ENCODE peak calls at places on chromosomes 11 and 22, in nine cellular contexts. One of them, this sample, is unnamed.

GRCh38 chr22:19178659-19179471 is at the start of gene SLC25A1:
- DNase-seq in GM23338: peak
- DNase-seq in epithelial cell of esophagus: peak
- DNase-seq in astrocyte of the cerebellum: peak
- DNase-seq in keratinocyte: peak
- DNase-seq in uterus: peak
- DNase-seq in cardiac muscle cell: peak
- DNase-seq in brain microvascular endothelial cell: peak
- DNase-seq in CD8-positive, alpha-beta memory T cell: peak
- DNase-seq in this sample: peak

GRCh38 chr11:1782831-1783724 is 19.4 kb upstream of the CTSD start:
- DNase-seq in CD8-positive, alpha-beta memory T cell: no peak
- DNase-seq in keratinocyte: no peak
- DNase-seq in uterus: no peak
- DNase-seq in brain microvascular endothelial cell: no peak
- DNase-seq in cardiac muscle cell: no peak
- DNase-seq in astrocyte of the cerebellum: no peak
- DNase-seq in epithelial cell of esophagus: no peak
- DNase-seq in GM23338: no peak
- DNase-seq in this sample: no peak

GRCh38 chr11:64276653-64277431 is 7.6 kb downstream of the BAD start:
- DNase-seq in GM23338: no peak
- DNase-seq in cardiac muscle cell: no peak
- DNase-seq in keratinocyte: peak
- DNase-seq in brain microvascular endothelial cell: peak
- DNase-seq in epithelial cell of esophagus: peak
- DNase-seq in uterus: no peak
- DNase-seq in astrocyte of the cerebellum: no peak
- DNase-seq in CD8-positive, alpha-beta memory T cell: no peak
- DNase-seq in this sample: peak

GRCh38 chr22:32023251-32023827 is 19.7 kb upstream of the SLC5A1 start:
- DNase-seq in GM23338: no peak
- DNase-seq in cardiac muscle cell: no peak
- DNase-seq in CD8-positive, alpha-beta memory T cell: no peak
- DNase-seq in astrocyte of the cerebellum: no peak
- DNase-seq in brain microvascular endothelial cell: no peak
- DNase-seq in epithelial cell of esophagus: peak
- DNase-seq in uterus: no peak
- DNase-seq in keratinocyte: no peak
- DNase-seq in this sample: no peak

GRCh38 chr11:134358853-134359490 is 27.2 kb downstream of the GLB1L2 start:
- DNase-seq in epithelial cell of esophagus: no peak
- DNase-seq in keratinocyte: no peak
- DNase-seq in CD8-positive, alpha-beta memory T cell: no peak
- DNase-seq in astrocyte of the cerebellum: no peak
- DNase-seq in cardiac muscle cell: no peak
- DNase-seq in uterus: no peak
- DNase-seq in GM23338: no peak
- DNase-seq in brain microvascular endothelial cell: no peak
- DNase-seq in this sample: no peak

GRCh38 chr11:85663080-85663729 is 1.7 kb downstream of the CREBZF start:
- DNase-seq in CD8-positive, alpha-beta memory T cell: peak
- DNase-seq in brain microvascular endothelial cell: no peak
- DNase-seq in GM23338: no peak
- DNase-seq in astrocyte of the cerebellum: no peak
- DNase-seq in cardiac muscle cell: no peak
- DNase-seq in uterus: no peak
- DNase-seq in keratinocyte: no peak
- DNase-seq in epithelial cell of esophagus: no peak
- DNase-seq in this sample: no peak

GRCh38 chr11:47466701-47467250 is 17.8 kb upstream of the RAPSN start:
- DNase-seq in brain microvascular endothelial cell: peak
- DNase-seq in CD8-positive, alpha-beta memory T cell: no peak
- DNase-seq in astrocyte of the cerebellum: peak
- DNase-seq in keratinocyte: no peak
- DNase-seq in epithelial cell of esophagus: no peak
- DNase-seq in cardiac muscle cell: peak
- DNase-seq in GM23338: peak
- DNase-seq in uterus: peak
- DNase-seq in this sample: no peak

GRCh38 chr22:40030757-40031092 is 36.0 kb downstream of the FAM83F start:
- DNase-seq in uterus: no peak
- DNase-seq in cardiac muscle cell: no peak
- DNase-seq in CD8-positive, alpha-beta memory T cell: no peak
- DNase-seq in astrocyte of the cerebellum: no peak
- DNase-seq in GM23338: peak
- DNase-seq in keratinocyte: no peak
- DNase-seq in brain microvascular endothelial cell: no peak
- DNase-seq in epithelial cell of esophagus: no peak
- DNase-seq in this sample: no peak

GRCh38 chr22:41915035-41915782 is at the start of gene SHISA8:
- DNase-seq in astrocyte of the cerebellum: no peak
- DNase-seq in cardiac muscle cell: peak
- DNase-seq in keratinocyte: no peak
- DNase-seq in GM23338: peak
- DNase-seq in CD8-positive, alpha-beta memory T cell: peak
- DNase-seq in brain microvascular endothelial cell: no peak
- DNase-seq in epithelial cell of esophagus: peak
- DNase-seq in uterus: no peak
- DNase-seq in this sample: no peak

GRCh38 chr11:8333431-8334401 is 70.0 kb upstream of the LMO1 start:
- DNase-seq in cardiac muscle cell: no peak
- DNase-seq in keratinocyte: no peak
- DNase-seq in CD8-positive, alpha-beta memory T cell: no peak
- DNase-seq in astrocyte of the cerebellum: no peak
- DNase-seq in uterus: no peak
- DNase-seq in epithelial cell of esophagus: peak
- DNase-seq in GM23338: no peak
- DNase-seq in brain microvascular endothelial cell: peak
- DNase-seq in this sample: peak

GRCh38 chr22:48950151-48950915 is 877.3 kb downstream of the BRD1 start:
- DNase-seq in uterus: no peak
- DNase-seq in cardiac muscle cell: no peak
- DNase-seq in CD8-positive, alpha-beta memory T cell: no peak
- DNase-seq in GM23338: no peak
- DNase-seq in epithelial cell of esophagus: no peak
- DNase-seq in keratinocyte: no peak
- DNase-seq in brain microvascular endothelial cell: no peak
- DNase-seq in astrocyte of the cerebellum: no peak
- DNase-seq in this sample: no peak

GRCh38 chr11:4826425-4826824 is 5.3 kb downstream of the OR51F2 start:
- DNase-seq in cardiac muscle cell: no peak
- DNase-seq in epithelial cell of esophagus: no peak
- DNase-seq in uterus: no peak
- DNase-seq in astrocyte of the cerebellum: peak
- DNase-seq in brain microvascular endothelial cell: peak
- DNase-seq in keratinocyte: no peak
- DNase-seq in GM23338: peak
- DNase-seq in CD8-positive, alpha-beta memory T cell: no peak
- DNase-seq in this sample: no peak

GRCh38 chr11:118922745-118923627 is 2.7 kb downstream of the BCL9L start:
- DNase-seq in GM23338: no peak
- DNase-seq in keratinocyte: no peak
- DNase-seq in epithelial cell of esophagus: peak
- DNase-seq in astrocyte of the cerebellum: no peak
- DNase-seq in uterus: no peak
- DNase-seq in CD8-positive, alpha-beta memory T cell: no peak
- DNase-seq in cardiac muscle cell: no peak
- DNase-seq in brain microvascular endothelial cell: no peak
- DNase-seq in this sample: no peak

GRCh38 chr11:118918686-118919280 is 6.9 kb downstream of the BCL9L start:
- DNase-seq in CD8-positive, alpha-beta memory T cell: no peak
- DNase-seq in epithelial cell of esophagus: no peak
- DNase-seq in brain microvascular endothelial cell: no peak
- DNase-seq in uterus: peak
- DNase-seq in astrocyte of the cerebellum: no peak
- DNase-seq in keratinocyte: no peak
- DNase-seq in cardiac muscle cell: peak
- DNase-seq in GM23338: no peak
- DNase-seq in this sample: no peak

GRCh38 chr11:118921929-118922744 is 3.6 kb downstream of the BCL9L start:
- DNase-seq in astrocyte of the cerebellum: no peak
- DNase-seq in epithelial cell of esophagus: peak
- DNase-seq in CD8-positive, alpha-beta memory T cell: no peak
- DNase-seq in brain microvascular endothelial cell: no peak
- DNase-seq in keratinocyte: no peak
- DNase-seq in GM23338: peak
- DNase-seq in uterus: peak
- DNase-seq in cardiac muscle cell: peak
- DNase-seq in this sample: peak

GRCh38 chr11:118923721-118924587 is 1.8 kb downstream of the BCL9L start:
- DNase-seq in GM23338: no peak
- DNase-seq in cardiac muscle cell: no peak
- DNase-seq in astrocyte of the cerebellum: no peak
- DNase-seq in epithelial cell of esophagus: peak
- DNase-seq in brain microvascular endothelial cell: no peak
- DNase-seq in CD8-positive, alpha-beta memory T cell: peak
- DNase-seq in keratinocyte: no peak
- DNase-seq in uterus: no peak
- DNase-seq in this sample: no peak

GRCh38 chr11:118921121-118921928 is 4.4 kb downstream of the BCL9L start:
- DNase-seq in GM23338: peak
- DNase-seq in cardiac muscle cell: peak
- DNase-seq in uterus: peak
- DNase-seq in brain microvascular endothelial cell: peak
- DNase-seq in epithelial cell of esophagus: peak
- DNase-seq in astrocyte of the cerebellum: no peak
- DNase-seq in keratinocyte: no peak
- DNase-seq in CD8-positive, alpha-beta memory T cell: no peak
- DNase-seq in this sample: peak
- H3K4me3 ChIP-seq in GM23338: peak
- H3K4me3 ChIP-seq in cardiac muscle cell: peak
- H3K4me3 ChIP-seq in uterus: peak
- H3K4me3 ChIP-seq in brain microvascular endothelial cell: peak
- H3K4me3 ChIP-seq in epithelial cell of esophagus: peak
- H3K4me3 ChIP-seq in astrocyte of the cerebellum: peak
- H3K4me3 ChIP-seq in keratinocyte: peak
- H3K4me3 ChIP-seq in CD8-positive, alpha-beta memory T cell: peak
- H3K4me3 ChIP-seq in this sample: peak

GRCh38 chr11:124839051-124839971 is 25.9 kb upstream of the ROBO3 start:
- DNase-seq in cardiac muscle cell: no peak
- DNase-seq in uterus: no peak
- DNase-seq in GM23338: peak
- DNase-seq in brain microvascular endothelial cell: no peak
- DNase-seq in epithelial cell of esophagus: no peak
- DNase-seq in astrocyte of the cerebellum: no peak
- DNase-seq in CD8-positive, alpha-beta memory T cell: no peak
- DNase-seq in keratinocyte: no peak
- DNase-seq in this sample: no peak
- H3K4me3 ChIP-seq in cardiac muscle cell: peak
- H3K4me3 ChIP-seq in uterus: peak
- H3K4me3 ChIP-seq in GM23338: peak
- H3K4me3 ChIP-seq in brain microvascular endothelial cell: peak
- H3K4me3 ChIP-seq in epithelial cell of esophagus: no peak
- H3K4me3 ChIP-seq in astrocyte of the cerebellum: peak
- H3K4me3 ChIP-seq in CD8-positive, alpha-beta memory T cell: no peak
- H3K4me3 ChIP-seq in keratinocyte: peak
- H3K4me3 ChIP-seq in this sample: peak

GRCh38 chr11:131666617-131667016 is 296.2 kb downstream of the NTM start:
- DNase-seq in brain microvascular endothelial cell: no peak
- DNase-seq in CD8-positive, alpha-beta memory T cell: no peak
- DNase-seq in uterus: no peak
- DNase-seq in keratinocyte: no peak
- DNase-seq in epithelial cell of esophagus: no peak
- DNase-seq in cardiac muscle cell: no peak
- DNase-seq in astrocyte of the cerebellum: no peak
- DNase-seq in GM23338: no peak
- DNase-seq in this sample: peak

GRCh38 chr11:131664811-131665210 is 294.4 kb downstream of the NTM start:
- DNase-seq in CD8-positive, alpha-beta memory T cell: no peak
- DNase-seq in keratinocyte: no peak
- DNase-seq in brain microvascular endothelial cell: no peak
- DNase-seq in uterus: no peak
- DNase-seq in epithelial cell of esophagus: no peak
- DNase-seq in cardiac muscle cell: no peak
- DNase-seq in GM23338: no peak
- DNase-seq in astrocyte of the cerebellum: no peak
- DNase-seq in this sample: peak

GRCh38 chr11:131665344-131665968 is 295.0 kb downstream of the NTM start:
- DNase-seq in GM23338: no peak
- DNase-seq in brain microvascular endothelial cell: no peak
- DNase-seq in uterus: no peak
- DNase-seq in astrocyte of the cerebellum: no peak
- DNase-seq in CD8-positive, alpha-beta memory T cell: no peak
- DNase-seq in cardiac muscle cell: no peak
- DNase-seq in keratinocyte: no peak
- DNase-seq in epithelial cell of esophagus: no peak
- DNase-seq in this sample: peak

GRCh38 chr11:131667566-131667965 is 297.2 kb downstream of the NTM start:
- DNase-seq in keratinocyte: no peak
- DNase-seq in uterus: no peak
- DNase-seq in cardiac muscle cell: no peak
- DNase-seq in GM23338: no peak
- DNase-seq in brain microvascular endothelial cell: no peak
- DNase-seq in CD8-positive, alpha-beta memory T cell: no peak
- DNase-seq in epithelial cell of esophagus: no peak
- DNase-seq in astrocyte of the cerebellum: no peak
- DNase-seq in this sample: peak

GRCh38 chr11:131666006-131666405 is 295.6 kb downstream of the NTM start:
- DNase-seq in astrocyte of the cerebellum: no peak
- DNase-seq in cardiac muscle cell: no peak
- DNase-seq in brain microvascular endothelial cell: no peak
- DNase-seq in GM23338: no peak
- DNase-seq in keratinocyte: no peak
- DNase-seq in epithelial cell of esophagus: no peak
- DNase-seq in CD8-positive, alpha-beta memory T cell: no peak
- DNase-seq in uterus: no peak
- DNase-seq in this sample: peak
- H3K4me3 ChIP-seq in astrocyte of the cerebellum: no peak
- H3K4me3 ChIP-seq in cardiac muscle cell: no peak
- H3K4me3 ChIP-seq in brain microvascular endothelial cell: no peak
- H3K4me3 ChIP-seq in GM23338: no peak
- H3K4me3 ChIP-seq in keratinocyte: no peak
- H3K4me3 ChIP-seq in epithelial cell of esophagus: no peak
- H3K4me3 ChIP-seq in CD8-positive, alpha-beta memory T cell: no peak
- H3K4me3 ChIP-seq in uterus: no peak
- H3K4me3 ChIP-seq in this sample: no peak

GRCh38 chr11:24705474-24705873 is 208.6 kb downstream of the LUZP2 start:
- DNase-seq in uterus: no peak
- DNase-seq in astrocyte of the cerebellum: no peak
- DNase-seq in epithelial cell of esophagus: no peak
- DNase-seq in keratinocyte: no peak
- DNase-seq in brain microvascular endothelial cell: no peak
- DNase-seq in CD8-positive, alpha-beta memory T cell: no peak
- DNase-seq in GM23338: peak
- DNase-seq in cardiac muscle cell: no peak
- DNase-seq in this sample: no peak

GRCh38 chr11:24709928-24710565 is 213.2 kb downstream of the LUZP2 start:
- DNase-seq in GM23338: no peak
- DNase-seq in brain microvascular endothelial cell: no peak
- DNase-seq in epithelial cell of esophagus: no peak
- DNase-seq in cardiac muscle cell: no peak
- DNase-seq in keratinocyte: no peak
- DNase-seq in uterus: no peak
- DNase-seq in astrocyte of the cerebellum: no peak
- DNase-seq in CD8-positive, alpha-beta memory T cell: no peak
- DNase-seq in this sample: no peak

DNA sequence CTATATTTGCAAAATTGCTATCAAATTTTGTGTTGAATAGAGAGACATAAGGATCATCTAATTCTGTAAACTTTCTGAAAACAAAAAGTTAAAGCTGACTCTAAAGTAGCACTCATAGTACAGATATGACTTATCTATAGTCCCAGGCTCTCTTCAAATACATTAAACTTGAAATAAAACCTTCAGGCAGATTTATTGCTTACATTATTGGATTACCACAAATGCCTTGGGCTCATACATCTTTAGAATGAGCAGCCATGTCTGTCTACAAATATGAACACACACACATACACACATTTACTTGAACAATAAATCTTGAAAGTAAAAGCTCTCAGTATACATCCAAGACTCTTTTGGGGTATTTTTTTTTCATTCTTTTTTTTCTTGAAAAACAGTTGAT is 207.9 kb downstream of the LUZP2 start:
- DNase-seq in astrocyte of the cerebellum: no peak
- DNase-seq in epithelial cell of esophagus: no peak
- DNase-seq in uterus: no peak
- DNase-seq in brain microvascular endothelial cell: no peak
- DNase-seq in GM23338: no peak
- DNase-seq in keratinocyte: no peak
- DNase-seq in CD8-positive, alpha-beta memory T cell: no peak
- DNase-seq in cardiac muscle cell: no peak
- DNase-seq in this sample: no peak
- H3K4me3 ChIP-seq in astrocyte of the cerebellum: no peak
- H3K4me3 ChIP-seq in epithelial cell of esophagus: no peak
- H3K4me3 ChIP-seq in uterus: no peak
- H3K4me3 ChIP-seq in brain microvascular endothelial cell: no peak
- H3K4me3 ChIP-seq in GM23338: no peak
- H3K4me3 ChIP-seq in keratinocyte: no peak
- H3K4me3 ChIP-seq in CD8-positive, alpha-beta memory T cell: no peak
- H3K4me3 ChIP-seq in cardiac muscle cell: no peak
- H3K4me3 ChIP-seq in this sample: no peak

This sample was measured in RWPE2.